ENCODE peak calls at places on chromosomes 7 and 10, in four cellular contexts. T is astrocyte of the cerebellum, P is progenitor cell of endocrine pancreas, V is ELF-1. O is an unnamed sample.

GRCh38 chr7:146076344-146076743 is 40.3 kb upstream of the CNTNAP2 start:
- DNase-seq in P (no peak), V (no peak), T (no peak), O (no peak)

GRCh38 chr7:138872576-138872975 is 74.6 kb upstream of the ATP6V0A4 start:
- DNase-seq in T (no peak), V (no peak), P (no peak), O (no peak)

GRCh38 chr10:34018129-34018528 is 683.7 kb upstream of the NRP1 start:
- DNase-seq in T (no peak), P (no peak), V (no peak), O (no peak)

GRCh38 chr7:93148135-93148534 is at the start of gene SAMD9L:
- DNase-seq in T (no peak), V (no peak), P (no peak), O (no peak)

GRCh38 chr7:30650455-30650854 is 31.8 kb downstream of the CRHR2 start:
- DNase-seq in V (no peak), P (no peak), T (no peak), O (no peak)

GRCh38 chr10:128210215-128211063 is 84.2 kb upstream of the MKI67 start:
- DNase-seq in P (peak), V (peak), T (no peak), O (no peak)

GRCh38 chr10:1119027-1119426 is 62.8 kb downstream of the WDR37 start:
- DNase-seq in P (no peak), T (no peak), V (no peak), O (no peak)

GRCh38 chr7:116211913-116212596 is 1.7 kb downstream of the TES start:
- DNase-seq in V (no peak), T (no peak), P (no peak), O (no peak)

GRCh38 chr7:91310829-91311460 is 46.7 kb downstream of the FZD1 start:
- DNase-seq in P (no peak), T (no peak), V (no peak), O (no peak)

O was measured in NCI-H2081 treated with DMSO at 0.1 percent for 48 hours.